ENCODE peak calls at places on chromosomes 12 and 14, in six cellular contexts. M is CD4-positive, alpha-beta memory T cell; I is MM.1S; Y is heart right ventricle; E is SK-N-SH; J is Caco-2. L is an unnamed sample.

GRCh38 chr14:101827286-101827685 is 65.8 kb downstream of the PPP2R5C start:
- DNase-seq in J (no peak), E (no peak), Y (no peak), M (no peak), I (no peak), L (no peak)

GRCh38 chr14:75832621-75833297 is 149.0 kb downstream of the TGFB3 start:
- DNase-seq in J (no peak), E (no peak), M (no peak), I (no peak), Y (no peak), L (no peak)

GRCh38 chr12:108649668-108650067 is 16.0 kb upstream of the SELPLG start:
- DNase-seq in M (no peak), Y (no peak), E (no peak), J (no peak), I (no peak), L (no peak)

GRCh38 chr14:42806909-42807315 is 1200.2 kb downstream of the LRFN5 start:
- DNase-seq in E (no peak), Y (no peak), J (no peak), M (no peak), I (no peak), L (no peak)

GRCh38 chr12:109900752-109901580 is 892 bp downstream of the TCHP start:
- DNase-seq in J (no peak), E (peak; percentile 75), I (no peak), Y (no peak), M (no peak), L (no peak)

GRCh38 chr14:21846227-21846885 is 172.7 kb upstream of the OR4E1 start:
- DNase-seq in M (peak; percentile 61), E (peak; percentile 6), I (peak; percentile 49), J (peak; percentile 66), Y (no peak), L (no peak)

GRCh38 chr12:69348162-69348938 is at the start of gene LYZ:
- DNase-seq in M (no peak), I (no peak), E (no peak), J (no peak), Y (no peak), L (no peak)

GRCh38 chr14:103259801-103260628 is 74.0 kb upstream of the EIF5 start:
- DNase-seq in E (peak; percentile 48), I (no peak), J (no peak), M (no peak), Y (no peak), L (no peak)

GRCh38 chr12:3802721-3803120 is 49.8 kb upstream of the CRACR2A start:
- DNase-seq in Y (no peak), M (no peak), E (no peak), I (no peak), J (no peak), L (no peak)

GRCh38 chr14:99538275-99538674 is 57.1 kb downstream of the CCNK start:
- DNase-seq in I (no peak), Y (no peak), J (peak; percentile 17), M (no peak), E (peak; percentile 65), L (no peak)

GRCh38 chr14:68548194-68549056 is 244.4 kb downstream of the ZFP36L1 start:
- DNase-seq in J (no peak), Y (peak; percentile 87), E (peak; percentile 46), M (no peak), I (no peak), L (no peak)

GRCh38 chr12:121875582-121875981 is 13.0 kb upstream of the PSMD9 start:
- DNase-seq in E (no peak), I (no peak), M (no peak), Y (no peak), J (no peak), L (no peak)

GRCh38 chr12:94743174-94743573 is 92.8 kb upstream of the TMCC3 start:
- DNase-seq in I (no peak), M (no peak), J (no peak), Y (no peak), E (no peak), L (no peak)

GRCh38 chr12:106673151-106673550 is 90.3 kb downstream of the RFX4 start:
- DNase-seq in Y (peak; percentile 14), E (peak; percentile 15), I (no peak), M (no peak), J (no peak), L (no peak)

GRCh38 chr12:75437564-75437963 is 43.0 kb upstream of the GLIPR1 start:
- DNase-seq in I (peak; percentile 53), M (peak; percentile 50), E (no peak), Y (no peak), J (no peak), L (no peak)

GRCh38 chr12:13193403-13194100 is 3.0 kb upstream of the EMP1 start:
- DNase-seq in J (no peak), E (no peak), M (no peak), I (no peak), Y (no peak), L (no peak)

GRCh38 chr12:9184276-9184675 is 23.9 kb downstream of the PZP start:
- DNase-seq in Y (no peak), M (no peak), J (no peak), I (no peak), E (no peak), L (no peak)

GRCh38 chr12:9180810-9181209 is 27.4 kb downstream of the PZP start:
- DNase-seq in J (no peak), E (no peak), I (no peak), Y (no peak), M (no peak), L (no peak)
- H3K36me3 ChIP-seq in J (no peaks in the 10 kb centered on the region), E (no peaks in the 10 kb centered on the region), I (no peaks in the 10 kb centered on the region), Y (no peaks in the 10 kb centered on the region), M (no peaks in the 10 kb centered on the region), L (no peaks in the 10 kb centered on the region)

GRCh38 chr12:102958830-102959176 is 1.3 kb downstream of the ASCL1 start:
- DNase-seq in Y (no peak), M (no peak), I (no peak), E (no peak), J (no peak), L (no peak)
- H3K27me3 ChIP-seq in Y (peaks cover 99% of the 10 kb centered on the region), M (peaks cover 23% of the 10 kb centered on the region), I (peaks cover 7% of the 10 kb centered on the region), E (no peaks in the 10 kb centered on the region), J (peaks cover 8% of the 10 kb centered on the region), L (peaks cover 86% of the 10 kb centered on the region)

GRCh38 chr12:118625050-118625675 is 248.8 kb downstream of the SUDS3 start:
- DNase-seq in J (no peak), I (no peak), Y (no peak), E (no peak), M (no peak), L (no peak)
- H3K36me3 ChIP-seq in J (no peaks in the 10 kb centered on the region), I (no peaks in the 10 kb centered on the region), Y (no peaks in the 10 kb centered on the region), E (no peaks in the 10 kb centered on the region), M (no peaks in the 10 kb centered on the region), L (no peaks in the 10 kb centered on the region)

GRCh38 chr12:48999371-49000131 is at the start of gene DDN:
- DNase-seq in M (peak; percentile 45), I (peak; percentile 78), E (peak; percentile 86), J (peak; percentile 71), Y (peak; percentile 39), L (no peak)
- H3K27me3 ChIP-seq in M (peaks cover 10% of the 10 kb centered on the region), I (peaks cover 15% of the 10 kb centered on the region), E (no peaks in the 10 kb centered on the region), J (no peaks in the 10 kb centered on the region), Y (peaks cover 26% of the 10 kb centered on the region), L (peaks cover 40% of the 10 kb centered on the region)

GRCh38 chr12:6666211-6666610 is 3.3 kb upstream of the ING4 start:
- DNase-seq in E (no peak), I (no peak), M (no peak), J (no peak), Y (no peak), L (no peak)

GRCh38 chr12:6662906-6663742 is at the start of gene ING4:
- DNase-seq in Y (peak; percentile 94), E (peak; percentile 93), M (peak; percentile 98), I (peak; percentile 100), J (peak; percentile 99), L (peak; percentile 99)

GRCh38 chr12:6664902-6665301 is 2.0 kb upstream of the ING4 start:
- DNase-seq in Y (no peak), M (no peak), E (no peak), I (no peak), J (no peak), L (no peak)

GRCh38 chr12:6672143-6672542 is 9.2 kb upstream of the ING4 start:
- DNase-seq in M (no peak), I (no peak), J (no peak), Y (no peak), E (no peak), L (no peak)

GRCh38 chr12:6667559-6668210 is 4.8 kb upstream of the ING4 start:
- DNase-seq in Y (no peak), E (no peak), I (no peak), M (no peak), J (peak; percentile 72), L (no peak)
- H3K36me3 ChIP-seq in Y (peaks cover 12% of the 10 kb centered on the region), E (peaks cover 63% of the 10 kb centered on the region), I (peaks cover 35% of the 10 kb centered on the region), M (peaks cover 55% of the 10 kb centered on the region), J (peaks cover 6% of the 10 kb centered on the region), L (peaks cover 37% of the 10 kb centered on the region)

DNA sequence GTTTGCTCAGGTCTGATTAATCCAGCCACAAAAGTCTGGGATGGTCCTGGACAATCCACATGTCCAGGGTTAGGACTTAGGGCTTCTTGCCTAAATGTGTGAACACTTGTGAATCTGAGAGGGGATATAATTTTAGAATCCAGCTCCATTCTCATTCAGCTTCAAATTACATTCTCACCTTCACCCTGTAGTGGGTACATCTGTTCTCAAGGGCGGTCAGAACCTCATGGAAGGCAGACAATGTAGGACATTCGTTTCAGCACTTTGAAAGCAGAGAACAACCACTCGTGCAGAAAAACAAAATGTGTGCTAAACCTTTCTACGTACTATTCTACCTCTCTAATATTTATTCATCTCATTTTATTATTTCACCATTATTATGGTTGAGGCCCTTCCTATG is 1.2 kb downstream of the TMEM229B start:
- DNase-seq in Y (no peak), I (no peak), J (no peak), E (no peak), M (no peak), L (no peak)
- H3K27me3 ChIP-seq in Y (no peaks in the 10 kb centered on the region), I (no peaks in the 10 kb centered on the region), J (no peaks in the 10 kb centered on the region), E (no peaks in the 10 kb centered on the region), M (no peaks in the 10 kb centered on the region), L (no peaks in the 10 kb centered on the region)

DNA sequence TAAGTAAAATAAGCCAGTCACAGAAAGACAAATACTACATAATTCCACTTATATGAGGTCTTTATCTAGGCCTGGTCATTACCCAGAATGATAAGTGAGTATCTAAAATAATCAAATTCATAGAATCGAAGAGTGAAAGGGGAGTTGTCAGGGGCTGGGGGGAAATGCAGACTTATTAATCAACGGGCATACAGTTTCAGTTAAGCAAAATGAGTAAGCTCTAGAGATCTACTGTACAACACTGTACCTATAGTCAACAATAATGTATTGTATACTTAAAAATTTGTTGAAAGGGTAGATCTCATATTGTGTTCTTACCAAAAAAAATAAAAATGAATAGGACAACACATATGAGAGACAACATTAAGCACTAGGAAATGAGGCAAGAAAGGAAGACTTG is 13.3 kb downstream of the BTBD7 start:
- DNase-seq in J (no peak), M (no peak), Y (no peak), I (no peak), E (no peak), L (no peak)
- H3K36me3 ChIP-seq in J (no peaks in the 10 kb centered on the region), M (peaks cover under 1% of the 10 kb centered on the region), Y (no peaks in the 10 kb centered on the region), I (no peaks in the 10 kb centered on the region), E (no peaks in the 10 kb centered on the region), L (no peaks in the 10 kb centered on the region)

GRCh38 chr12:130764073-130764472 is 48.0 kb upstream of the RIMBP2 start:
- DNase-seq in M (no peak), J (no peak), E (no peak), Y (no peak), I (no peak), L (no peak)
- H3K27me3 ChIP-seq in M (no peaks in the 10 kb centered on the region), J (no peaks in the 10 kb centered on the region), E (no peaks in the 10 kb centered on the region), Y (peaks cover 33% of the 10 kb centered on the region), I (no peaks in the 10 kb centered on the region), L (no peaks in the 10 kb centered on the region)

L was measured in iPS DF 6.9.